ENCODE peak calls at places on chromosomes 1 and 21, in six cellular contexts. I, S, Q, Z, C and K are unnamed samples.

GRCh38 chr1:78102082-78102481 is 56.3 kb downstream of the GIPC2 start:
- DNase-seq in S (no peak), Z (peak; percentile 56), C (no peak), I (no peak), Q (no peak), K (peak; percentile 35)

GRCh38 chr1:224340711-224341384 is 10.9 kb upstream of the NVL start:
- DNase-seq in Z (no peak), Q (peak; percentile 40), I (no peak), S (peak; percentile 27), C (peak; percentile 5), K (no peak)

GRCh38 chr1:50603274-50604271 is 180.3 kb upstream of the DMRTA2 start:
- DNase-seq in Z (peak; percentile 33), S (no peak), C (no peak), I (no peak), Q (no peak), K (no peak)

GRCh38 chr1:187110351-187110750 is 281.6 kb downstream of the PLA2G4A start:
- DNase-seq in I (no peak), S (no peak), Z (no peak), C (no peak), Q (no peak), K (no peak)

GRCh38 chr21:25925936-25926335 is 191.2 kb downstream of the GABPA start:
- DNase-seq in I (no peak), C (no peak), Z (peak; percentile 21), S (no peak), Q (no peak), K (no peak)

GRCh38 chr21:38352536-38353219 is 95.9 kb downstream of the KCNJ15 start:
- DNase-seq in I (no peak), Z (peak; percentile 79), S (peak; percentile 71), Q (peak; percentile 43), C (no peak), K (peak; percentile 73)

GRCh38 chr1:41721039-41721438 is 197.7 kb downstream of the HIVEP3 start:
- DNase-seq in Q (no peak), I (no peak), Z (no peak), S (no peak), C (no peak), K (no peak)

GRCh38 chr1:234214129-234214910 is 158.9 kb upstream of the COA6 start:
- DNase-seq in Z (no peak), S (peak; percentile 42), C (peak; percentile 8), Q (peak; percentile 43), I (peak; percentile 66), K (no peak)

GRCh38 chr1:14997646-14998276 is 155.8 kb upstream of the TMEM51 start:
- DNase-seq in S (no peak), I (no peak), C (no peak), Q (no peak), Z (peak; percentile 29), K (no peak)

GRCh38 chr1:240701412-240701811 is 89.5 kb upstream of the GREM2 start:
- DNase-seq in Q (no peak), Z (peak; percentile 79), I (no peak), S (no peak), C (no peak), K (peak; percentile 64)

GRCh38 chr21:33197546-33197945 is 32.2 kb upstream of the IFNAR2 start:
- DNase-seq in Q (peak; percentile 41), S (no peak), Z (no peak), C (no peak), I (no peak), K (no peak)

GRCh38 chr1:100034465-100034864 is 64.7 kb downstream of the SLC35A3 start:
- DNase-seq in I (no peak), C (no peak), Z (peak; percentile 4), Q (no peak), S (no peak), K (no peak)

GRCh38 chr1:110130113-110130591 is 17.9 kb downstream of the UBL4B start:
- DNase-seq in S (no peak), C (no peak), I (no peak), Z (no peak), Q (peak; percentile 42), K (no peak)

GRCh38 chr1:206933333-206933945 is 11.7 kb upstream of the FCMR start:
- DNase-seq in S (no peak), Q (peak; percentile 57), I (no peak), Z (no peak), C (peak; percentile 44), K (peak; percentile 47)

GRCh38 chr21:29390778-29391177 is 92.1 kb downstream of the BACH1 start:
- DNase-seq in Q (no peak), C (no peak), S (no peak), Z (peak; percentile 12), I (no peak), K (no peak)

GRCh38 chr1:33532936-33533335 is 60.5 kb downstream of the ZSCAN20 start:
- DNase-seq in C (no peak), Q (no peak), Z (no peak), I (no peak), S (no peak), K (no peak)

GRCh38 chr21:45874716-45875415 is 106.7 kb upstream of the COL6A1 start:
- DNase-seq in I (no peak), Q (peak; percentile 42), Z (peak; percentile 98), S (no peak), C (no peak), K (no peak)

GRCh38 chr21:42652527-42653491 is 612 bp upstream of the PDE9A start:
- DNase-seq in Q (peak; percentile 69), I (peak; percentile 64), S (peak; percentile 67), Z (peak; percentile 38), C (no peak), K (peak; percentile 75)

GRCh38 chr1:119675349-119676343 is 27.6 kb upstream of the ZNF697 start:
- DNase-seq in Z (peak; percentile 85), S (peak; percentile 87), C (no peak), I (peak; percentile 57), Q (peak; percentile 36), K (peak; percentile 68)

GRCh38 chr1:113856011-113856410 is 15.5 kb downstream of the PTPN22 start:
- DNase-seq in S (no peak), C (no peak), Z (no peak), I (no peak), Q (no peak), K (no peak)

GRCh38 chr1:20980051-20980450 is 192.9 kb upstream of the HP1BP3 start:
- DNase-seq in I (no peak), C (no peak), Q (no peak), Z (no peak), S (no peak), K (no peak)

GRCh38 chr1:28280501-28280900 is 21.2 kb downstream of the SESN2 start:
- DNase-seq in Z (no peak), I (no peak), C (no peak), Q (no peak), S (no peak), K (no peak)

GRCh38 chr1:77060000-77060399 is 159.2 kb downstream of the PIGK start:
- DNase-seq in S (no peak), C (no peak), I (no peak), Q (no peak), Z (no peak), K (no peak)

GRCh38 chr1:28507247-28507645 is 1.4 kb downstream of the RCC1 start:
- DNase-seq in Z (no peak), S (no peak), C (no peak), Q (no peak), I (no peak), K (no peak)

GRCh38 chr1:218294531-218294930 is 9.4 kb downstream of the RRP15 start:
- DNase-seq in Z (peak; percentile 20), I (no peak), C (no peak), S (no peak), Q (no peak), K (no peak)

GRCh38 chr21:22965455-22966125 is 1967.4 kb downstream of the NCAM2 start:
- DNase-seq in S (no peak), I (no peak), Z (no peak), Q (no peak), C (no peak), K (no peak)

GRCh38 chr1:178310685-178311105 is 186.1 kb downstream of the CLEC20A start:
- DNase-seq in S (no peak), Q (no peak), Z (peak; percentile 83), C (no peak), I (no peak), K (peak; percentile 42)

GRCh38 chr1:93999806-94000205 is 90.6 kb upstream of the GCLM start:
- DNase-seq in Z (no peak), I (no peak), S (no peak), Q (no peak), C (no peak), K (no peak)